ENCODE peak calls at places on chromosomes 11 and 22, in eight cellular contexts. X is putamen; V is activated T-cell treated with anti-CD3 and anti-CD28 coated beads for 24 hours; A is GM04504; O is ELR; W is head of caudate nucleus; S is globus pallidus; P is CD8-positive, alpha-beta memory T cell. R is an unnamed sample.
A peak's percentile ranks its signal among the peaks of the same experiment; 100 is the strongest.

GRCh38 chr11:2443406-2443805 is 908 bp downstream of the TRPM5 start:
- DNase-seq in X (no peak), V (no peak), A (no peak), O (no peak), W (no peak), S (no peak), P (peak; percentile 36), R (no peak)

GRCh38 chr22:42364641-42365336 is 67.4 kb downstream of the NFAM1 start:
- DNase-seq in X (no peak), V (no peak), A (no peak), O (peak; percentile 36), W (no peak), S (peak; percentile 51), P (no peak), R (peak; percentile 49)

GRCh38 chr22:33864723-33865130 is 55.5 kb downstream of the LARGE1 start:
- DNase-seq in X (no peak), V (no peak), A (no peak), O (no peak), W (no peak), S (no peak), P (no peak), R (no peak)

GRCh38 chr22:19772673-19773469 is 12.3 kb downstream of the TBX1 start:
- DNase-seq in X (no peak), V (no peak), A (no peak), O (no peak), W (no peak), S (no peak), P (no peak), R (no peak)

GRCh38 chr11:110186867-110187266 is 93.7 kb downstream of the ZC3H12C start:
- DNase-seq in X (no peak), V (no peak), A (no peak), O (no peak), W (no peak), S (no peak), P (no peak), R (no peak)

GRCh38 chr11:72813740-72814138 is 472 bp upstream of the ATG16L2 start:
- DNase-seq in X (peak; percentile 88), V (no peak), A (no peak), O (peak; percentile 83), W (peak; percentile 84), S (peak; percentile 85), P (no peak), R (peak; percentile 85)

GRCh38 chr11:60942970-60943565 is 8.9 kb downstream of the SLC15A3 start:
- DNase-seq in X (no peak), V (no peak), A (no peak), O (no peak), W (no peak), S (no peak), P (no peak), R (peak; percentile 31)

GRCh38 chr11:60858731-60859464 is 3.1 kb upstream of the PTGDR2 start:
- DNase-seq in X (no peak), V (no peak), A (no peak), O (no peak), W (no peak), S (no peak), P (peak; percentile 46), R (no peak)

GRCh38 chr11:103601230-103601846 is 435.1 kb upstream of the DDI1 start:
- DNase-seq in X (peak; percentile 7), V (no peak), A (peak; percentile 41), O (peak; percentile 80), W (peak; percentile 14), S (peak; percentile 24), P (peak; percentile 49), R (peak; percentile 66)

GRCh38 chr22:43446881-43447280 is 35.1 kb downstream of the MPPED1 start:
- DNase-seq in X (no peak), V (no peak), A (no peak), O (no peak), W (no peak), S (no peak), P (no peak), R (no peak)

GRCh38 chr11:61120865-61121831 is 18.9 kb downstream of the CD5 start:
- DNase-seq in X (peak; percentile 78), V (no peak), A (peak; percentile 9), O (no peak), W (peak; percentile 45), S (no peak), P (peak; percentile 75), R (peak; percentile 31)

GRCh38 chr11:66047541-66048365 is 1.2 kb downstream of the GAL3ST3 start:
- DNase-seq in X (no peak), V (no peak), A (no peak), O (no peak), W (no peak), S (no peak), P (no peak), R (no peak)

GRCh38 chr22:21641795-21642583 is at the start of gene SDF2L1:
- DNase-seq in X (peak; percentile 98), V (peak; percentile 98), A (peak; percentile 97), O (peak; percentile 99), W (peak; percentile 98), S (peak; percentile 98), P (peak; percentile 98), R (peak; percentile 99)

GRCh38 chr11:120398184-120398583 is 62.0 kb downstream of the ARHGEF12 start:
- DNase-seq in X (no peak), V (no peak), A (no peak), O (no peak), W (no peak), S (no peak), P (no peak), R (no peak)

GRCh38 chr11:114187173-114187572 is 109.0 kb upstream of the NNMT start:
- DNase-seq in X (no peak), V (no peak), A (no peak), O (no peak), W (no peak), S (no peak), P (no peak), R (no peak)

R was measured in ELF-1.